ENCODE peak calls at places on chromosomes 13 and 19, in six cellular contexts. D is amniotic stem cell; Q is epithelial cell of esophagus; K is posterior vena cava; A is left lobe of liver; O is stimulated activated CD8-positive, alpha-beta memory T cell treated with anti-CD3 and anti-CD28 coated beads, Interleukin-15, amount 100 ng/mL, for 24 hours. N is an unnamed sample.

GRCh38 chr19:10553087-10553667 is 9.5 kb downstream of the ATG4D start:
- DNase-seq in D (no peak), K (no peak), O (no peak), Q (no peak), A (no peak), N (no peak)

GRCh38 chr19:5707576-5708575 is 12.1 kb downstream of the LONP1 start:
- DNase-seq in Q (no peak), D (no peak), O (no peak), A (no peak), K (peak), N (no peak)

GRCh38 chr19:44657211-44657921 is 13.7 kb downstream of the PVR start:
- DNase-seq in D (peak), O (peak), A (peak), Q (peak), K (peak), N (peak)

GRCh38 chr19:19217110-19217509 is 5.4 kb downstream of the NCAN start:
- DNase-seq in D (no peak), O (no peak), A (no peak), Q (no peak), K (no peak), N (no peak)

GRCh38 chr13:111939285-111940278 is 127.4 kb upstream of the SOX1 start:
- DNase-seq in K (no peak), Q (no peak), D (no peak), O (no peak), A (no peak), N (no peak)

GRCh38 chr13:35621989-35622388 is 145.5 kb upstream of the MAB21L1 start:
- DNase-seq in A (no peak), K (no peak), D (no peak), Q (peak), O (no peak), N (no peak)

GRCh38 chr13:24270639-24271131 is 38.7 kb upstream of the C1QTNF9 start:
- DNase-seq in O (no peak), K (peak), D (peak), Q (peak), A (peak), N (no peak)

GRCh38 chr13:71613347-71613746 is 253.7 kb downstream of the DACH1 start:
- DNase-seq in D (no peak), Q (no peak), O (no peak), A (no peak), K (no peak), N (no peak)

GRCh38 chr13:101474419-101474957 is 22.0 kb downstream of the ITGBL1 start:
- DNase-seq in A (no peak), K (no peak), Q (peak), D (no peak), O (no peak), N (no peak)

GRCh38 chr19:4676955-4677731 is 7.0 kb upstream of the MYDGF start:
- DNase-seq in D (no peak), Q (peak), A (no peak), O (no peak), K (no peak), N (no peak)

GRCh38 chr13:30042272-30042671 is 191.9 kb upstream of the UBL3 start:
- DNase-seq in Q (no peak), A (no peak), D (no peak), O (no peak), K (no peak), N (no peak)

N was measured in progenitor cell of endocrine pancreas.